ENCODE peak calls at places on chromosomes 3 and 15, in ten cellular contexts. A is stomach, G is body of pancreas, Y is GM12891, V is Peyer's patch, W is IMR-90, T is sigmoid colon, E is tibial nerve, J is uterus, B is H54. M is an unnamed sample.

GRCh38 chr3:74883690-74884089 is 269.2 kb upstream of the CNTN3 start:
- DNase-seq in A (no peak), V (no peak), J (no peak), E (no peak), T (no peak), W (peak), B (no peak), Y (no peak), G (peak), M (no peak)

GRCh38 chr3:59404064-59404463 is 354.2 kb upstream of the CFAP20DC start:
- DNase-seq in T (no peak), A (no peak), E (no peak), B (no peak), W (no peak), V (no peak), J (no peak), G (no peak), Y (no peak), M (no peak)

GRCh38 chr15:41148065-41148464 is 32.0 kb upstream of the INO80 start:
- DNase-seq in B (no peak), A (no peak), E (no peak), W (no peak), T (no peak), Y (no peak), G (no peak), J (no peak), V (no peak), M (no peak)

GRCh38 chr15:39736646-39737550 is 45.7 kb downstream of the FSIP1 start:
- DNase-seq in E (peak), W (no peak), V (no peak), A (no peak), T (no peak), G (no peak), B (no peak), J (no peak), Y (no peak), M (no peak)

GRCh38 chr3:14261229-14261628 is 82.6 kb downstream of the LSM3 start:
- DNase-seq in B (peak), E (peak), T (peak), J (peak), Y (peak), G (peak), W (peak), V (peak), A (peak), M (peak)

GRCh38 chr3:57689367-57690053 is 3.4 kb downstream of the DENND6A start:
- DNase-seq in B (no peak), J (no peak), W (no peak), E (no peak), Y (no peak), T (no peak), A (no peak), G (no peak), V (no peak), M (no peak)

GRCh38 chr3:23594897-23595670 is 210.7 kb upstream of the UBE2E1 start:
- DNase-seq in V (no peak), G (no peak), B (no peak), T (no peak), E (no peak), A (no peak), W (peak), J (no peak), Y (no peak), M (no peak)

GRCh38 chr3:113185436-113185835 is 25.9 kb upstream of the BOC start:
- DNase-seq in J (no peak), Y (no peak), W (no peak), V (no peak), A (no peak), T (no peak), B (no peak), E (no peak), G (no peak), M (no peak)

GRCh38 chr3:156551746-156552145 is 3.2 kb downstream of the SSR3 start:
- DNase-seq in J (no peak), E (no peak), A (no peak), T (no peak), G (no peak), Y (no peak), V (no peak), B (no peak), W (peak), M (no peak)

GRCh38 chr3:37174532-37175126 is at the start of gene LRRFIP2:
- DNase-seq in E (no peak), V (no peak), T (no peak), W (peak), J (no peak), A (no peak), G (no peak), B (no peak), Y (no peak), M (no peak)

GRCh38 chr15:55221090-55222011 is 24.6 kb upstream of the RSL24D1 start:
- DNase-seq in B (peak), J (peak), E (no peak), W (peak), V (no peak), A (no peak), G (no peak), T (no peak), Y (no peak), M (no peak)

GRCh38 chr15:96335429-96335807 is 4.9 kb downstream of the NR2F2 start:
- DNase-seq in G (no peak), W (no peak), B (no peak), A (no peak), J (no peak), Y (no peak), E (no peak), T (no peak), V (no peak), M (no peak)

GRCh38 chr15:79463043-79463780 is 31.1 kb downstream of the MINAR1 start:
- DNase-seq in T (no peak), A (no peak), J (no peak), G (peak), V (no peak), B (no peak), E (no peak), W (no peak), Y (no peak), M (no peak)

GRCh38 chr15:80660114-80660513 is 35.0 kb upstream of the ABHD17C start:
- DNase-seq in T (no peak), J (no peak), G (no peak), V (peak), B (no peak), W (peak), E (no peak), A (peak), Y (no peak), M (peak)

GRCh38 chr3:22569570-22569969 is 633.6 kb upstream of the UBE2E2 start:
- DNase-seq in A (no peak), T (no peak), B (no peak), W (no peak), E (no peak), V (no peak), Y (no peak), J (no peak), G (no peak), M (no peak)

GRCh38 chr3:38265604-38266307 is at the start of gene SLC22A13:
- DNase-seq in W (no peak), V (no peak), Y (no peak), T (no peak), B (no peak), A (no peak), J (no peak), G (no peak), E (no peak), M (no peak)

GRCh38 chr3:138456961-138457862 is 22.8 kb downstream of the ESYT3 start:
- DNase-seq in B (no peak), W (no peak), G (no peak), J (no peak), Y (no peak), A (no peak), T (no peak), E (no peak), V (no peak), M (no peak)

GRCh38 chr15:96703794-96704550 is 373.5 kb downstream of the NR2F2 start:
- DNase-seq in E (no peak), G (no peak), T (no peak), Y (no peak), A (no peak), J (no peak), W (no peak), V (no peak), B (no peak), M (no peak)

GRCh38 chr15:94306700-94307650 is 75.6 kb downstream of the MCTP2 start:
- DNase-seq in V (no peak), J (no peak), G (no peak), A (no peak), W (peak), Y (peak), B (no peak), T (no peak), E (no peak), M (no peak)

GRCh38 chr3:110743202-110743601 is 328.4 kb upstream of the NECTIN3 start:
- DNase-seq in E (no peak), J (no peak), B (no peak), Y (no peak), A (no peak), V (no peak), T (no peak), W (no peak), G (peak), M (no peak)

GRCh38 chr15:31435891-31436628 is 109.4 kb downstream of the KLF13 start:
- DNase-seq in J (peak), W (no peak), A (no peak), Y (no peak), B (no peak), T (no peak), G (no peak), E (no peak), V (peak), M (no peak)

GRCh38 chr3:81728766-81729544 is 32.5 kb downstream of the GBE1 start:
- DNase-seq in A (no peak), Y (no peak), G (no peak), J (no peak), B (no peak), V (no peak), W (peak), T (no peak), E (no peak), M (no peak)

GRCh38 chr3:109224333-109224732 is 87.8 kb downstream of the C3orf85 start:
- DNase-seq in V (peak), B (no peak), Y (no peak), T (no peak), G (peak), J (no peak), A (peak), E (no peak), W (no peak), M (peak)

GRCh38 chr3:16012086-16012485 is 162.4 kb upstream of the GALNT15 start:
- DNase-seq in V (no peak), T (no peak), J (no peak), G (no peak), A (no peak), E (no peak), Y (no peak), W (peak), B (no peak), M (no peak)

DNA sequence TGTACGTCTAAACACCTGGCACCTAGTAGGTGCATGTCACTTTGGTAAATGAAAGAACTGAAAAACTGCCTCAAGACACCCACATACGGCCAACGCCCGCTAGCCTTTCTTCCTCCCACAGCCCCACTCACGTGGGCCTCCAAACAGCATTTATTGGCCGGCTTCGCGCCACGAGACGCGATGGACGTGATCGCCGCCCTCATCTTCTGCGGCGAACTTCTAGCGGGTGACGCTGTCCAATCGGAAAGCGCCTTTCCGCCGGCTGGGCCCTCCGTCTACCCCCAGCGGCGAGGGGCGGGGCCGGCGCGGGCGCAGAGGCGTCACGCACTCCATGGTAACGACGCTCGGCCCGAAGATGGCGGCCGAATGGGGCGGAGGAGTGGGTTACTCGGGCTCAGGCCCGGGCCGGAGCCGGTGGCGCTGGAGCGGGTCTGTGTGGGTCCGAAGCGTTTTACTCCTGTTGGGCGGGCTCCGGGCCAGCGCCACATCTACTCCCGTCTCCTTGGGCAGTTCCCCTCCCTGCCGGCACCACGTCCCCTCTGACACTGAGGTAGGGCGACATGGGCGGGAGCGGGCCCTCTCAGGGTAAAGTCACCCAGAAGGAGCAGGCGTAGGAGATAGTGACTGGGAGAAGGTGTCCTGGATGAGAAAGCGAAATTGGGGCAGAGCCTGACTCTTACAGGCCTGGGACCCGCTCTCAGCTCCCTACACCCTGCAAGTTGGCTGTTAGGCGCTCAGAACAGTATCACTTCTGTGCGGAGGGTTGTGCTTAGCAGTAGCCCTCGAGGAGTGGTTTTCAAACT is at the start of gene LMLN:
- DNase-seq in J (peak), T (peak), V (peak), G (peak), E (peak), A (peak), B (peak), W (peak), Y (peak), M (peak)
- TF ChIP-seq POLR2A in J (peak), T (peak), V (peak), G (peak), E (peak), A (no peak), B (peak), W (peak), Y (peak), M (peak)

GRCh38 chr3:49689046-49689886 is at the start of the genes MST1 and RNF123:
- DNase-seq in J (peak), B (peak), W (peak), Y (peak), E (peak), G (peak), V (peak), A (peak), T (peak), M (peak)
- TF ChIP-seq POLR2A in J (peak), B (peak), W (no peak), Y (peak), E (no peak), G (peak), V (peak), A (no peak), T (peak), M (no peak)

GRCh38 chr3:46406440-46406785 is 453 bp downstream of the CCR5AS start:
- DNase-seq in E (no peak), G (no peak), T (peak), W (peak), B (no peak), A (no peak), Y (no peak), V (no peak), J (no peak), M (peak)

GRCh38 chr3:46407976-46408375 is 917 bp downstream of the CCRL2 start:
- DNase-seq in T (no peak), G (no peak), W (no peak), E (no peak), Y (no peak), V (no peak), J (no peak), A (no peak), B (no peak), M (no peak)

GRCh38 chr3:46408853-46409252 is 1.8 kb downstream of the CCRL2 start:
- DNase-seq in T (no peak), E (no peak), G (no peak), W (no peak), Y (no peak), A (no peak), B (no peak), V (no peak), J (no peak), M (no peak)

GRCh38 chr3:46405301-46406079 is 1.4 kb downstream of the CCR5AS start:
- DNase-seq in G (peak), V (peak), A (peak), T (peak), Y (no peak), J (peak), W (peak), E (no peak), B (no peak), M (peak)

DNA sequence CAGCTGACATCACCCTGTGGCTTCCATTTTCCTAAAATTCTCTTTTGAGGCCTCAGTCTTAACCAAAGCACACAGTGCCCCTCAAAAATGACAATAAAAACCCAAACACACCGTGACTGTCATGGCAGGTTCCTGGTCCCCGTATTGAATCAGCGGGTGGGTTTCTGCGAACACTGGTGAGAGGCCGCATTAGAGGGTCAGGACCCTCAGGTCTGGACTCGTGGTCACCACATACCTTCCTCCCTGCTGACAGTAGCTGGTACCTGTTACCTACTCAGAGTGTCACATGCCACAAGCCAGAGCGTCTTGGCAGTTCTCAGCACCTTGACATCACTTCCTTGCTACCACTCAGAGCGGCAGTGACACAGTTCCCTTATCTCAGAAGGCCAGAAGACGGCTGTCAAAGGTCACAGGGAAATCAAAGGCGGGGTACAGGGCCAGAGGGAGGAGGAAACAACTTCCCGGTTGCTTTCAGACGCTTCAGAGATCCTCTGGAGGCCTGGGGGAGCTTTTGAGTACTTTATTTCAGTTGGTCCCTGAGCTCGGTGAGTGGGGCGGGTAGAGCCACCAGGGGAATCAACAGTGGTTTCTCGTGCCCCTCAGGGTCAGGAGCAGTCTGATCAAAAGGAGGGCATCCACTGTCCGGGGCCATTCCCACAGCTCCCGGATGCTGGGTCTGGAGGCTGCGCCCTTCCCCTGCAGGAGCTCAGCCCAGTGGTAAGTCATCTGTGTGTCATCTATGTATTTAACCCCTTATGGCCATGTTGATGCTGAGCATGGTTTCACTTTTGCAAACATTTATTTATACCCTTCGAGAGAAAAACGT is at the start of the genes CCR5AS and CCRL2:
- DNase-seq in B (peak), A (peak), G (peak), E (no peak), T (peak), V (peak), J (peak), Y (peak), W (peak), M (peak)
- TF ChIP-seq POLR2A in B (peak), A (no peak), G (peak), E (no peak), T (no peak), V (peak), J (no peak), Y (no peak), W (no peak), M (no peak)

DNA sequence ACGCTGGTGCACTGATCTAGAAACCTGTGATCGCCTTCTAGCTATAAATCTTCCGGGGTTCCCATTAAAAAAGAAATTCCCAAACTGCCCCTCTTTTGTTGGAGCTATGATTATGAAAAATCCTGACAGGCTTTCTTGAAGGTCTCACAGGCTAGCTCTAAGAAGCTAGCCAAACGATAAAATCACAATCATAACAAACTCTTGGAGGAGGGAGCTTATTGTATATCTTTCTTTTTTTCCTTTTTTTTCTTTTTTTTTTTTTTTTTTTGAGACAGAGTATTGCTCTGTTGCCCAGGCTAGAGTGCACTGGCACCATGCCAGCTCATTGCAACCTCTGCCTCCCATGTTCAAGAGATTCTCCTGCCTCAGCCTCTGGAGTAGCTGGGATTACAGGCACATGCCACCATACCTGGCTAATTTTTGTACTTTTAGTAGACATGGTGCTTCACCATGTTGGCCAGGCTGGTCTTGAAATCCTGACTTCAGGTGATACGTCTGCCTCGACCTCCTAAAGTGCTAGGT is 72.0 kb downstream of the MYO1E start:
- DNase-seq in B (no peak), Y (no peak), W (no peak), T (no peak), E (no peak), V (peak), A (peak), G (peak), J (peak), M (no peak)
- TF ChIP-seq POLR2A in B (no peak), Y (no peak), W (no peak), T (no peak), E (no peak), V (no peak), A (no peak), G (no peak), J (no peak), M (no peak)

DNA sequence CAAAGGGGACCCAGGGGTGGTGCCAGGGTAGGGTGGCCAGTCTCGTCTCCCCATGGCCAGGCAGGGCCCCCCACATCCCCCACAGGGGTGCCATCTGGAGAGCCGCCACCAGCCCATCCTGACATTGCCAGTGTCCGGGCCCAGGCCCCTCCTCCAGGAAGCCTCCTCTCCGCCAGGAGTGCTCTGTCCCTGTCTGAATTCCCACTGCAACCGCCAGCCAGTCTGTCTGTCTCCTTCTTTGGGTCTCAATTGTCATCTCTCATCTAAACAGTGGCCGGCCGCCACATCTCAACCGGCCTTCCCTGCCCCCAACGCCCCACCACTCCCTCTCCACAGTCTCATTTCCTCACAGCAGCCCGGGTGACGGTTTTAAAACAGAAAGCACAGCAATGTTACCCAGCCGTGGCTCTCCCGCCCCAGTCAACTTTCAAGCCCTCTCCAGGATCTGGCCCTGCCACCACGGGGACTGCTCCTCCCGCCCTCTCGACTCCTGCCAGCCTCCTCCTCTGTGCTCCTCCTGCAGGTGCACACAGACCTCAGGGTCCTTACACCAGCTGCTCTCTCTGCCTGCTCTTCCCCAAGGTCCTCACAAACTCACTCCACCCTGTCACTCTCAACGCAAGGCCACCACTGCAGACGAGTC is 57.0 kb downstream of the IQSEC1 start:
- DNase-seq in G (no peak), T (peak), V (peak), J (no peak), E (no peak), A (peak), B (no peak), Y (peak), W (no peak), M (peak)
- TF ChIP-seq POLR2A in G (no peak), T (no peak), V (peak), J (no peak), E (no peak), A (no peak), B (no peak), Y (peak), W (no peak), M (no peak)

GRCh38 chr15:90780916-90781315 is 63.8 kb downstream of the BLM start:
- DNase-seq in B (no peak), E (no peak), W (no peak), G (no peak), J (no peak), A (no peak), T (no peak), V (no peak), Y (no peak), M (no peak)
- TF ChIP-seq POLR2A in B (no peak), E (no peak), W (no peak), G (no peak), J (no peak), A (no peak), T (no peak), V (no peak), Y (no peak), M (no peak)

M was measured in adrenal gland.